ENCODE peak calls at places on chromosomes 3 and 15, in eight cellular contexts. N, B, P, S, F, E, C and T are unnamed samples.

GRCh38 chr3:162337630-162338029 is 841.0 kb downstream of the OTOL1 start:
- DNase-seq in N (no peak), B (no peak), P (no peak), S (no peak), F (no peak), E (peak; percentile 34), C (no peak), T (no peak)

GRCh38 chr3:100073555-100074307 is 40.6 kb downstream of the FILIP1L start:
- DNase-seq in N (no peak), B (peak; percentile 63), P (no peak), S (peak; percentile 56), F (no peak), E (peak; percentile 97), C (peak; percentile 37), T (no peak)

GRCh38 chr15:58842713-58843396 is 71.8 kb downstream of the MINDY2 start:
- DNase-seq in N (no peak), B (no peak), P (no peak), S (no peak), F (no peak), E (no peak), C (no peak), T (no peak)

GRCh38 chr15:51121118-51121517 is 26.4 kb upstream of the TNFAIP8L3 start:
- DNase-seq in N (no peak), B (peak; percentile 61), P (no peak), S (peak; percentile 77), F (peak; percentile 42), E (peak; percentile 98), C (no peak), T (no peak)

GRCh38 chr15:65885668-65886218 is 16.5 kb downstream of the RAB11A start:
- DNase-seq in N (no peak), B (no peak), P (no peak), S (no peak), F (no peak), E (no peak), C (no peak), T (no peak)

GRCh38 chr3:55608266-55608937 is 121.3 kb upstream of the WNT5A start:
- DNase-seq in N (no peak), B (no peak), P (no peak), S (no peak), F (no peak), E (no peak), C (no peak), T (no peak)

GRCh38 chr15:39837454-39837853 is 54.8 kb upstream of the FSIP1 start:
- DNase-seq in N (no peak), B (no peak), P (no peak), S (no peak), F (no peak), E (no peak), C (no peak), T (no peak)

GRCh38 chr3:193843447-193844301 is 250.7 kb downstream of the OPA1 start:
- DNase-seq in N (peak; percentile 37), B (no peak), P (no peak), S (no peak), F (peak; percentile 80), E (no peak), C (no peak), T (no peak)

GRCh38 chr3:55297706-55298105 is 189.4 kb downstream of the WNT5A start:
- DNase-seq in N (no peak), B (no peak), P (no peak), S (no peak), F (no peak), E (no peak), C (no peak), T (no peak)

GRCh38 chr3:189563841-189564563 is 67.2 kb upstream of the TP63 start:
- DNase-seq in N (no peak), B (no peak), P (no peak), S (no peak), F (no peak), E (peak; percentile 78), C (peak; percentile 22), T (no peak)

GRCh38 chr3:15260531-15260930 is 54.5 kb downstream of the CAPN7 start:
- DNase-seq in N (no peak), B (no peak), P (no peak), S (no peak), F (no peak), E (no peak), C (no peak), T (no peak)

GRCh38 chr15:96421211-96421610 is 90.7 kb downstream of the NR2F2 start:
- DNase-seq in N (no peak), B (no peak), P (no peak), S (no peak), F (no peak), E (peak; percentile 61), C (no peak), T (no peak)

GRCh38 chr15:62975515-62975914 is 67.0 kb upstream of the TPM1 start:
- DNase-seq in N (no peak), B (no peak), P (no peak), S (no peak), F (no peak), E (no peak), C (no peak), T (no peak)

GRCh38 chr3:49727154-49727923 is 3.6 kb upstream of the GMPPB start:
- DNase-seq in N (no peak), B (no peak), P (no peak), S (no peak), F (no peak), E (no peak), C (no peak), T (no peak)

GRCh38 chr15:56207711-56208110 is 36.0 kb downstream of the RFX7 start:
- DNase-seq in N (no peak), B (no peak), P (no peak), S (no peak), F (no peak), E (no peak), C (no peak), T (no peak)

GRCh38 chr15:56207092-56207491 is 36.6 kb downstream of the RFX7 start:
- DNase-seq in N (no peak), B (no peak), P (no peak), S (no peak), F (no peak), E (no peak), C (no peak), T (no peak)

GRCh38 chr15:56208185-56208584 is 35.5 kb downstream of the RFX7 start:
- DNase-seq in N (no peak), B (no peak), P (no peak), S (no peak), F (no peak), E (no peak), C (no peak), T (no peak)

GRCh38 chr15:56211064-56211463 is 32.6 kb downstream of the RFX7 start:
- DNase-seq in N (no peak), B (no peak), P (no peak), S (no peak), F (no peak), E (no peak), C (no peak), T (no peak)

DNA sequence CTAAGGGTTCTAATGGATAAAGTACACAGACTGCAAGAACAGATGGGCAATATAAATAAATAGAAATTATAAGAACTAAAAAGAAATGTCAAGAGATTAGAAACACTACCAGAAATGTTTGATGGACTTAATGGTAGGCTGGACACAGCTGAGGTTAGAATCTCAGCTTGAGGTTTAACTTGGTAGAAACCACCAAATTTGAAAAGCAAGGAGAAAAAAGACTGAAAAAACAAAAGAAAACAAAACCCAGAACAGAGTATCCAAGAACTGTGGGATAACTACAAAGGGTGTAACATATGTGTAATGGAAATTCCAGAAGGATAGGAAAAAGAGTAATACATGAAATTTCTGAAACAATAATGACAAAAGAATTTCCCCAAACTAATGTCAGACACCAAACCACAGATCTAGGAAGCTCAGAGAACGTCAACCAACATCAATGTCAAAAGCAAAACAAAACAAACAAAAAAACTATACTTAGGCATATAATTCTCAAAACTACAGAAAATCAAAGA is 35.0 kb downstream of the RFX7 start:
- DNase-seq in N (no peak), B (no peak), P (no peak), S (no peak), F (no peak), E (peak; percentile 23), C (no peak), T (no peak)
- H3K4me3 ChIP-seq in N (no peak overlapping the region), B (no peak overlapping the region), P (no peak overlapping the region), S (no peak overlapping the region), F (no peak overlapping the region), E (no peak overlapping the region), C (no peak overlapping the region), T (no peak overlapping the region)

GRCh38 chr15:35547775-35548364 is 1.9 kb upstream of the DPH6 start:
- DNase-seq in N (no peak), B (no peak), P (no peak), S (no peak), F (no peak), E (no peak), C (no peak), T (no peak)
- TF ChIP-seq POLR2A in N (no peak), B (no peak), P (no peak), S (no peak), F (no peak), E (no peak), C (no peak), T (no peak)

GRCh38 chr3:197338586-197338985 is 40.2 kb upstream of the DLG1 start:
- DNase-seq in N (no peak), B (no peak), P (no peak), S (no peak), F (no peak), E (no peak), C (no peak), T (no peak)
- H3K4me3 ChIP-seq in N (no peak overlapping the region), B (no peak overlapping the region), P (no peak overlapping the region), S (no peak overlapping the region), F (no peak overlapping the region), E (no peak overlapping the region), C (no peak overlapping the region), T (no peak overlapping the region)

GRCh38 chr3:125644036-125645025 is 49.0 kb upstream of the OSBPL11 start:
- DNase-seq in N (no peak), B (no peak), P (peak; percentile 68), S (peak; percentile 19), F (peak; percentile 17), E (peak; percentile 8), C (peak; percentile 76), T (no peak)

GRCh38 chr3:125643127-125643526 is 47.8 kb upstream of the OSBPL11 start:
- DNase-seq in N (no peak), B (no peak), P (no peak), S (no peak), F (no peak), E (no peak), C (no peak), T (no peak)

GRCh38 chr3:125651246-125651645 is 55.9 kb upstream of the OSBPL11 start:
- DNase-seq in N (no peak), B (no peak), P (no peak), S (no peak), F (no peak), E (peak; percentile 54), C (peak; percentile 69), T (no peak)

GRCh38 chr3:125645613-125646012 is 50.3 kb upstream of the OSBPL11 start:
- DNase-seq in N (no peak), B (no peak), P (no peak), S (no peak), F (no peak), E (no peak), C (no peak), T (no peak)

GRCh38 chr3:125647318-125648014 is 52.2 kb upstream of the OSBPL11 start:
- DNase-seq in N (peak; percentile 69), B (no peak), P (no peak), S (no peak), F (no peak), E (no peak), C (peak; percentile 92), T (peak; percentile 44)
- TF ChIP-seq POLR2A in N (peak; percentile 62), B (no peak), P (no peak), S (no peak), F (no peak), E (no peak), C (no peak), T (no peak)